ENCODE peak calls at places on chromosomes 11 and 22, in four cellular contexts. Q, R, C and B are unnamed samples.

GRCh38 chr22:38861170-38861874 is 10.7 kb downstream of the CBX6 start:
- DNase-seq in Q (no peak), C (no peak), R (no peak), B (no peak)

GRCh38 chr11:67247946-67248550 is 18.2 kb upstream of the GRK2 start:
- DNase-seq in R (no peak), C (no peak), Q (no peak), B (no peak)

GRCh38 chr22:20109411-20110358 is 6.2 kb upstream of the RANBP1 start:
- DNase-seq in R (no peak), C (no peak), Q (no peak), B (no peak)

GRCh38 chr11:34363363-34364084 is 5.7 kb upstream of the ABTB2 start:
- DNase-seq in R (no peak), Q (no peak), C (peak), B (no peak)

GRCh38 chr11:111981270-111981669 is 43.9 kb upstream of the DLAT start:
- DNase-seq in C (no peak), R (no peak), Q (no peak), B (no peak)

GRCh38 chr11:46391578-46392420 is at the start of gene CHRM4:
- DNase-seq in R (peak), Q (peak), C (peak), B (peak)

GRCh38 chr11:118565062-118565461 is 669 bp downstream of the IFT46 start:
- DNase-seq in Q (no peak), C (no peak), R (no peak), B (no peak)

GRCh38 chr11:14266622-14267021 is 92.4 kb downstream of the RRAS2 start:
- DNase-seq in C (no peak), R (no peak), Q (no peak), B (no peak)

GRCh38 chr11:17395554-17395961 is 7.1 kb upstream of the KCNJ11 start:
- DNase-seq in C (no peak), R (no peak), Q (no peak), B (no peak)

GRCh38 chr11:76215946-76216345 is 9.6 kb upstream of the WNT11 start:
- DNase-seq in R (no peak), Q (peak), C (no peak), B (no peak)

GRCh38 chr11:279040-279965 is 1.1 kb downstream of the NLRP6 start:
- DNase-seq in R (no peak), C (no peak), Q (no peak), B (no peak)

GRCh38 chr11:22456993-22457748 is 119.0 kb downstream of the SLC17A6 start:
- DNase-seq in R (no peak), C (no peak), Q (no peak), B (no peak)

GRCh38 chr11:82174610-82175009 is 559.1 kb downstream of the FAM181B start:
- DNase-seq in C (peak), R (no peak), Q (no peak), B (no peak)

GRCh38 chr11:12143461-12144258 is 33.3 kb downstream of the MICAL2 start:
- DNase-seq in R (no peak), Q (no peak), C (peak), B (no peak)

GRCh38 chr11:8597182-8597581 is 3.2 kb upstream of the STK33 start:
- DNase-seq in R (peak), Q (peak), C (no peak), B (no peak)

GRCh38 chr11:2273311-2273710 is 2.9 kb upstream of the ASCL2 start:
- DNase-seq in R (no peak), C (no peak), Q (no peak), B (no peak)

GRCh38 chr22:26606611-26607010 is 11.2 kb downstream of the CRYBB1 start:
- DNase-seq in Q (peak), R (peak), C (no peak), B (peak)

GRCh38 chr11:126465573-126466287 is 110.2 kb downstream of the ST3GAL4 start:
- DNase-seq in Q (no peak), R (no peak), C (no peak), B (no peak)

GRCh38 chr22:43233529-43233928 is 46.6 kb upstream of the TTLL12 start:
- DNase-seq in R (no peak), Q (no peak), C (no peak), B (no peak)

GRCh38 chr11:103731681-103732080 is 304.8 kb upstream of the DDI1 start:
- DNase-seq in R (no peak), Q (peak), C (no peak), B (no peak)

GRCh38 chr11:70060611-70061293 is 17.4 kb upstream of the ANO1 start:
- DNase-seq in R (no peak), Q (no peak), C (no peak), B (no peak)

GRCh38 chr11:62146476-62147200 is 22.8 kb downstream of the INCENP start:
- DNase-seq in C (no peak), R (no peak), Q (no peak), B (no peak)
- TF ChIP-seq MAZ in C (no peak), R (no peak), Q (no peak), B (no peak)

DNA sequence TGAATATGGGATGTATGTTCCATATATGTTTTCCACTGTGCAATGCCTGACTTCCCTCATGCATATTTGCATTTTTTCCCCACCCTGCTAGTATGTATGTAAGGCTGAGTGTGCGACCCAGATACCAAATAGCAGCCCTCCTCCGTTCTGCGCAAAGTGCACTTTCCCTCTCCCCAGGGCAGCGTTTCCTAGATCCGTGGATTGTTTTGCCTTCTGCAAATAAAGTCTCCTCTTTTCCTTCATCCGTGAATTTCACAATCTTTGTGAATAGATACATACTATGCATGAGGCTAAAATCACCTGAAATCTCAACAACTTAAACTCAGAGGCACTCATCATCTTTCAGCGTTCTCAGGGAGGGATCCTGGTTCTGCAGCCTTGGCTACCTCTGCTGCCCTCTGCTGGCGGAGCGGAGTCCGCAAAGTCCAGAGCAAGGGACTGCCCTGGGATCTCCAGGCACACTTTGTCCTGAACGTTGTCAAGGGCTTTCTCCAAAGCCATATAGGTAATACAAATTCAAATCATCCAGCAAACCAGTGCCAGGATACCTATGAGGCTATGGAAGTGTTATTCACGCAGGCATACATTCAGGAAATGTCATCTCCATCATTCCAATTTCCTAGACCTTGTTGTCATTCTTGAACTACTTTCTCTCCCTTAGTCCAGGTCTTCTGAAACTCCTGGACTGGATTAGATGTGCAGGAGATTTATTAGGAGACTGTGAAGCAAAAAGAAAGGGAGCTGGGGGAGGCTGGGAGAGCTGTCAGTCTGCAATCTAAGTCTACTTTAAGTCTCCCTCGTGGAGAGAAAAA is 53.1 kb downstream of the CNTF start:
- DNase-seq in C (peak), R (peak), Q (peak), B (peak)
- TF ChIP-seq MAZ in C (no peak), R (no peak), Q (no peak), B (no peak)

DNA sequence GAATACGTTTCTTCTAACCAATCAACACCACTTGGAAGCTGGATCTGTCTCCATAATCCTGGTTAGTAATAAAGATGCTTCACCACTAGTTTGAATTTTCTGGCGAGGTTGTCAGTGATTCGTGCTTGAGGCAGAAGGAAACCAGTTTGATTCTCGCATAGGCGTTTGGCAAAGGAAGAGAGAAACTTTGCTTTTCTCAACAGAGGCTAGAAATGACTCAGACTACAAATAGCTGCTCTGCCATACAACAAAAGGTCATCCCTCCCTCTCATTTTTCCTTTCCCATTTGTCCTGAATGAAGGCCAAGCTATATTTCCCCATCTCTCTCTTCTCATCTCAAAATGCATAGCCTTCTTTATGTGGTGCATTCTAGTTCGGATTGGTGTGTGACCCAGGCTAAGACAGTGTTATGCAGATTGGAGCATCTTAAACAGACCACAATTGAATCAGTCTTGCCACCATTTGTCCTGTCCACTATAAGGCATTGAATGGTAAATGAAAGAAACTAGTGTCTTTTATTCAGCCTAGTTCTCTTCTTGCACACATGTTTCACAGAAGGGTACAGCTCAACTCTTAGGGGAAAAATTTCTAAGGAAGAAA is 741.5 kb downstream of the NTM start:
- DNase-seq in C (no peak), R (no peak), Q (peak), B (no peak)
- TF ChIP-seq MAZ in C (no peak), R (no peak), Q (no peak), B (no peak)

GRCh38 chr11:93249437-93250210 is 51.8 kb upstream of the SLC36A4 start:
- DNase-seq in C (no peak), Q (no peak), R (no peak), B (no peak)
- TF ChIP-seq MAZ in C (no peak), Q (no peak), R (no peak), B (no peak)

GRCh38 chr22:48478124-48478523 is 1349.5 kb downstream of the BRD1 start:
- DNase-seq in Q (no peak), C (no peak), R (no peak), B (no peak)
- TF ChIP-seq MAZ in Q (no peak), C (no peak), R (no peak), B (no peak)

DNA sequence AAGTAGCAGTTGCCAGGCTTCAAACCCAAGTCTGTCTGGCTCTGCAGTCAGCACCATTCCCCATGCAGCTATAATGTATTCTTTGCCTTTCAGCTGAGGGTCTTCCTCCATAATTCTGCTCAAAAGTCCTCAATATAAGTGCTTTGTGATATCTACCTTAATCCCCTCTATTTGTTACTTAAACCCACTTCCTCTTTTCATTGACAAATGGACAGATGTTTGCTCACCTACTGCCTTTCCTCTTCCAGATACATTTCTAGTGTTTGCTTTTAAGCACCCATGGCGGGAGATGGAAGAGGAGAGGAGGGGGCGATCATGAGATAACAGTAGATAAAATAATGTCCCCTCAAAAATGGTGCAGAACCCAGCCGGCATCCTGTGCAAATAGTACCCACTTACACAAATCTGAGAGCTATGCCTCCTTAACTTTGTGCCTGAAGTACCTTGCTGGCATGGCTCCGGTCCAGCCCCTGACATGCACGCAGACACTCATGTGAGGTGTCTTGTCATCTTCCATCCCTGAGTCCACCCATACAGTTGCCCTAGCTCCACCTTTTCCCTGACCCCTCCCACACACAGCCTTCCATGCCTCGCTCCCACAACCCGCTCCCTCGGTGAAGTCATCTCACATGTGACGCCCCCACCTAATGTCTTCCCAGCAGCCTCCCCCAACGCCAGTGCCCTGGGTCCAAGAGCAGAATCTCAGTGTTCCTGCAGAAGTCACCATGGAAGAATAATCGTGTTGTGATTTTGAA is 109.6 kb downstream of the TRIM29 start:
- DNase-seq in C (no peak), R (no peak), Q (no peak), B (no peak)
- TF ChIP-seq MAZ in C (no peak), R (no peak), Q (no peak), B (no peak)

GRCh38 chr11:128689946-128690745 is 3.7 kb upstream of the FLI1 start:
- DNase-seq in C (no peak), Q (no peak), R (no peak), B (no peak)
- TF ChIP-seq MAZ in C (no peak), Q (no peak), R (no peak), B (no peak)

GRCh38 chr22:40281717-40282116 is 64.6 kb upstream of the ADSL start:
- DNase-seq in C (no peak), Q (no peak), R (no peak), B (no peak)

GRCh38 chr22:40271440-40271839 is 74.9 kb upstream of the ADSL start:
- DNase-seq in C (no peak), R (no peak), Q (no peak), B (no peak)

GRCh38 chr22:40273319-40273718 is 73.0 kb upstream of the ADSL start:
- DNase-seq in R (no peak), Q (no peak), C (no peak), B (no peak)

GRCh38 chr22:40279017-40279416 is 67.3 kb upstream of the ADSL start:
- DNase-seq in C (no peak), R (no peak), Q (no peak), B (no peak)

DNA sequence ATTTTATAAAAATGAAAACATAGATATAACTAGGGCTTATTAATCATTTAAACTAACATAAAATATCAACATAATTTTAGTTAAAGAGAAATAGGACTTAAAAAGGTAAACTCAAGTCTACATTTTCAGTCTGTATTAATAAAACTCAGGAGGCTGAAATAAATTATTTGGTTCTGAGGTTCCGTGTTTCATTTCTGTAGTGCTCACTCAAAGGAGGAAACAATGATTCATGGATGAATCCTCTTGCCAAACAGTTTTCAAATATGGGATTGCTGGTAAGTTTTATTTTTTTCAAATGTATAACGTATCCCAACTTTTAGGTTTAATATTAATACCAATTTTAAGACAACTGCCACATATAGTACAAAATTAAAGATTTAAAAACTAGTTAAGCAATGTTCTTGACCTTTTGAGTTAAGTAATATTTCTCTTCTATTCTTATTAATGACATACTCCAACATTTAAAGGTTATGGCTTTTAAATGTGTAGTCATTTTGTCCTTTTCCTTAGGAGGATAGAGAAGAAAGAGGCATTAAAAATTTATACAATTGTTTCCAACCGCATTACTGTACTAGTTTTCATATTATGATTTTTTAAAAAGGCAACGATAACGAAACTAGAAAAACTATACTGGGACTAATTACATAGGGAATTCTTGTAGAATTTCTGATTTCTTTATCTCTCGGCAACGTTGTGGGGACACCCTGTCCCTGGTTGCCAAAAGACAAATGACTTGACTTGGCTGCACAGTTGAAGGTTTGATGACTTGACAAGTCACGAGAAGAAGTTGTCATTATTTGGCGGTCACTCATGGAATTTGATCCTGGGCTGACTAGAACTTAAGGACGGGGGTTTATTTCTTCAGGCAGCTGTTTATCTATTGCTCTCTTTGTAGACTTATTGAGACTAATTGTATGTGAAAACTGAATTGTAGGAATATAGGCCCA is 69.2 kb upstream of the ADSL start:
- DNase-seq in C (no peak), R (no peak), Q (peak), B (no peak)
- TF ChIP-seq MAZ in C (no peak), R (no peak), Q (no peak), B (no peak)

DNA sequence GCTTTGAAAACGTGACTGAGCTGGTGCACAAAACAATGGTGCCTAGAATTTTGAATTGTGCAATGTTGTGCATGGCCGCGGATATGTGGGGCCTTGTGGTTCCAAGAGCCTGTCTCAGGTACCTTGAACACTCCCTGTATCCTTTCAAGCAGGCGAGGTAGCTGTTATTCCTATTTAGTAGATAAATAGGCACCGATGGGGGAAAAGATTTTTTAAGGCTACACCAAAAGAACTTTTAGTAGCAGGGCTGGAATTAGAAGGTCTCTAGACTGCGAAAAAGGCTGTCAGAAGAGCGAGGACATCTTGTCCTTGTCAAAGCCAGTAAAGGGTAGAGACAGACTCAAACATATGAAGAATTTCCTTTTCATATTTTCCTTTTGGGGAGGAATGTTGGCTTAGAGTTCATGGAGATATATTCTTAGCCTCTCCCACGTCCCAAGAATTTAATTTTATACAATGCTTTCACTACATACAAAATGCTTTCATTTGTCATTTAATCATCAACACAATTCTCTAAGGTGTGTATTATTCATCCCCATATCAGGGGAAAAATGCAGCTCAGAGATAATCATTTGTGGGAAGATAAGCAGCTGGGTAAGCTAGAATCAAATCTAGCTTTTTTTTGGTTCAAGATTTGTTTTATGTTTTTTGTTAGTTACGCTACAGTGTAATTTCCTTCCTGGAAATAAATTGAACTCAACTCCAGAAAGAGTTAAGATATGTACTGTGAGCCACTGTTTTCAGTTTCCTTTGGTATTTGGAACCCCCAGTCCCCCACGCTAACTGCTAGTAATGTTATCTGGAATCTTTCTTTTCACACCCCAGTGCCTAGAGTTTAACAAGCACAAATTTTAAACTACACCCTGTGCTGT is 1.7 kb upstream of the HSPA8 start:
- DNase-seq in Q (peak), C (peak), R (no peak), B (no peak)
- TF ChIP-seq MAZ in Q (no peak), C (no peak), R (no peak), B (no peak)